ENCODE peak calls at places on chromosomes 5 and 9, in five cellular contexts. I is HepG2, A is SK-N-SH, W is K562, X is GM12878. Y is an unnamed sample.

GRCh38 chr9:130330202-130330601 is 64.6 kb downstream of the HMCN2 start:
- DNase-seq in X (no peak), A (no peak), I (no peak), W (no peak), Y (no peak)

GRCh38 chr9:82183181-82183860 is 194.7 kb downstream of the SPATA31D1 start:
- DNase-seq in X (no peak), I (no peak), W (no peak), A (no peak), Y (no peak)

GRCh38 chr5:92505925-92506324 is 1075.1 kb downstream of the NR2F1-AS1 start:
- DNase-seq in I (no peak), W (no peak), X (no peak), A (no peak), Y (no peak)

GRCh38 chr9:27460225-27461023 is 63.7 kb upstream of the IFNK start:
- DNase-seq in A (no peak), X (peak; percentile 37), W (no peak), I (no peak), Y (no peak)

GRCh38 chr9:116565986-116566385 is 121.1 kb upstream of the TRIM32 start:
- DNase-seq in W (no peak), I (no peak), X (no peak), A (no peak), Y (no peak)

GRCh38 chr9:36961568-36962360 is 72.3 kb downstream of the PAX5 start:
- DNase-seq in A (no peak), I (no peak), X (no peak), W (no peak), Y (no peak)

GRCh38 chr9:100575765-100576368 is 2.0 kb upstream of the CAVIN4 start:
- DNase-seq in I (no peak), X (no peak), W (no peak), A (no peak), Y (no peak)

GRCh38 chr5:173868096-173868879 is 19.9 kb upstream of the CPEB4 start:
- DNase-seq in A (no peak), I (peak; percentile 43), W (no peak), X (no peak), Y (no peak)

GRCh38 chr9:35903049-35903448 is 3.0 kb upstream of the HRCT1 start:
- DNase-seq in W (peak; percentile 67), X (no peak), I (peak; percentile 65), A (peak; percentile 72), Y (peak; percentile 48)

GRCh38 chr5:77174526-77174925 is 36.0 kb upstream of the PDE8B start:
- DNase-seq in W (no peak), X (no peak), A (no peak), I (no peak), Y (no peak)

GRCh38 chr5:33433303-33434255 is 7.2 kb upstream of the TARS1 start:
- DNase-seq in X (no peak), A (no peak), I (no peak), W (no peak), Y (no peak)

GRCh38 chr9:92097997-92098482 is 17.2 kb downstream of the SPTLC1 start:
- DNase-seq in X (peak; percentile 70), I (no peak), W (no peak), A (no peak), Y (peak; percentile 93)

GRCh38 chr9:95325221-95325620 is 7.7 kb upstream of the FANCC start:
- DNase-seq in A (no peak), I (no peak), W (no peak), X (no peak), Y (no peak)

GRCh38 chr5:53288511-53288910 is 179.0 kb upstream of the MOCS2 start:
- DNase-seq in A (no peak), X (no peak), I (no peak), W (no peak), Y (no peak)

DNA sequence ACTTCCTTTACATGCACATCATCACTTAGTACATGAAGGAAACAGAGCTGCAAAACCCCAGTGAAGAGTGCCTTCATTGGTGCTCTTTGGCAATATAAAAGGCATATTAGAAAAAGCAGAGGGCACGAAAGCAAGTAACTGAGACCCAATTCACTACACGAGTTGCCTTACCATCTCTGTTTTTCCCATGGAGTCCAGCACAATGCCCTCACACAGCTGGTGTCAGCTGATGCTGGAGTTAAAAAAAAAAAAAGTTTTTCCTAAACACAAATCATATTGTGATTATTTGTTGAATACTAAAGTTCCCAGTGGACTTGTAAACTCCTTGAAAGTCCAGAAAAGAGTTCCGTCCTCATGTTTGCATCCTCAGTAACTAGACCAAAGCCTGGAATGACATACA is 25.6 kb downstream of the MARCHF3 start:
- DNase-seq in I (no peak), X (no peak), A (no peak), W (no peak), Y (no peak)
- TF ChIP-seq ZBTB33 in I (no peak), X (no peak), A (no peak), W (no peak), Y (no peak)

GRCh38 chr9:12461759-12462158 is 231.4 kb upstream of the TYRP1 start:
- DNase-seq in X (no peak), I (no peak), A (no peak), W (no peak), Y (no peak)

GRCh38 chr9:12464368-12464767 is 228.8 kb upstream of the TYRP1 start:
- DNase-seq in X (no peak), W (no peak), I (no peak), A (no peak), Y (no peak)

GRCh38 chr9:12462861-12463260 is 230.3 kb upstream of the TYRP1 start:
- DNase-seq in A (no peak), I (no peak), X (no peak), W (no peak), Y (no peak)

GRCh38 chr9:12463641-12464040 is 229.5 kb upstream of the TYRP1 start:
- DNase-seq in A (no peak), W (no peak), X (no peak), I (no peak), Y (no peak)

DNA sequence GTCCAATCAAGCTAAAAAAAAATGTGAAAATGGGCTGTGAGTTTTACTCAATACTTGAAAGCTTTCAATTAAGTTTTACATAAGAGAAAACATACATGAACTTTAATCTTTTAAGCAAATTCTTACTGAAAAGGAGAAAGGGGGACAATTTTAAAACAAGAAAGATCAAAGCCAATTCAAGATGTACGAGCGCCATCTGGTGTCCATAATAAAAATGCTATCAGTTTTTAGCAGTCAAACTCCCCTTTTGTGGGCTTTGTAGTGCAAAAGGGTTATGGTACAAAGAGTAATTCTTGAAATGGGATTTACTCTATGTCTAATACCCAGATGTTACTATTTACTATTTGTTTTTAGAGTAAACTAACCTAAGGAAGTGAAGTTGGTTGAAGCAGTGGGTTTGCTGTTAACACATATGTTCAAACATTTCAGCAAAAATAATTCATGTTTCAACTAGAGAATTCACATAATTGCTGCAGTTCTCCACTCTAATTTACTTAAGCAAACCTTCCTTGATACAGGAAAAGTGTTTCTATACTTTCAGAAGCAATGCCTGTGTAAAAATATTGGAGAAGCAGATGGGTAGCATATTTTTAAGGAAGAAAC is 228.2 kb upstream of the TYRP1 start:
- DNase-seq in W (peak; percentile 17), X (no peak), A (peak; percentile 6), I (peak; percentile 6), Y (no peak)
- TF ChIP-seq ZBTB33 in W (no peak), X (no peak), A (no peak), I (no peak), Y (no peak)

GRCh38 chr9:132557768-132558167 is 24.6 kb upstream of the BARHL1 start:
- DNase-seq in I (no peak), A (no peak), X (no peak), W (no peak), Y (no peak)

GRCh38 chr9:132556226-132556625 is 26.2 kb upstream of the BARHL1 start:
- DNase-seq in A (no peak), W (no peak), I (no peak), X (no peak), Y (no peak)

GRCh38 chr9:132557159-132557558 is 25.2 kb upstream of the BARHL1 start:
- DNase-seq in X (no peak), I (no peak), W (no peak), A (no peak), Y (no peak)

GRCh38 chr9:132555528-132555927 is 26.9 kb upstream of the BARHL1 start:
- DNase-seq in A (no peak), I (no peak), X (no peak), W (no peak), Y (no peak)

GRCh38 chr9:132556701-132557100 is 25.7 kb upstream of the BARHL1 start:
- DNase-seq in A (no peak), X (no peak), W (no peak), I (no peak), Y (no peak)
- TF ChIP-seq ZBTB33 in A (no peak), X (no peak), W (no peak), I (no peak), Y (no peak)

GRCh38 chr5:136028090-136028489 is 698 bp upstream of the TGFBI start:
- DNase-seq in I (no peak), A (no peak), W (no peak), X (no peak), Y (no peak)

GRCh38 chr5:136030252-136030651 is 1.5 kb downstream of the TGFBI start:
- DNase-seq in A (peak; percentile 44), W (no peak), I (no peak), X (no peak), Y (no peak)

GRCh38 chr5:136027316-136027715 is 1.5 kb upstream of the TGFBI start:
- DNase-seq in I (no peak), W (no peak), X (no peak), A (no peak), Y (no peak)

GRCh38 chr5:136030956-136031611 is 2.3 kb downstream of the TGFBI start:
- DNase-seq in A (peak; percentile 84), W (no peak), X (peak; percentile 57), I (no peak), Y (no peak)

GRCh38 chr5:136028782-136029742 is at the start of gene TGFBI:
- DNase-seq in W (peak; percentile 6), I (peak; percentile 61), X (no peak), A (peak; percentile 54), Y (no peak)
- TF ChIP-seq ZBTB33 in W (no peak), I (no peak), X (no peak), A (no peak), Y (no peak)

GRCh38 chr9:20016611-20017010 is 227.8 kb upstream of the SLC24A2 start:
- DNase-seq in X (no peak), I (no peak), W (no peak), A (no peak), Y (no peak)
- TF ChIP-seq ZBTB33 in X (no peak), I (no peak), W (no peak), A (no peak), Y (no peak)

DNA sequence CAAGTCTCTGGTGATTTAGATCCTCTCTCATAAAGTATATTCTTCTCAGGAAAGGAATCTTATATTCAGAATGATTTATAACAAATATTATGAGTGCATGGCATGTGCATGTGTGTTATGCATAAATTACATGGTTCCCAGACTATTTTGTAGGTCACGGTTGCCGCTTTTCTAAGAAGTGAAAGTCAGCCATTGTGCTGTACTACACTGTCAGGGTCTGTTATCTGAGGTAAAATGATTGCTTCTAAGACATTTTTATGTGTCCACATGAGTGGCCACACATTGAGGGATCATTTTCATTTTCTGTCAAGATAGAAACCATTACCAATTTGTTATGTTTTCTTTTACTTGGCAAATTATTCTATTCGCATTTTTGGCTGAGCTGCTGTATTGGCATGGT is 210.8 kb downstream of the CWC27 start:
- DNase-seq in I (no peak), W (no peak), X (no peak), A (no peak), Y (no peak)
- TF ChIP-seq ZBTB33 in I (no peak), W (no peak), X (no peak), A (no peak), Y (no peak)

GRCh38 chr9:110604101-110604710 is 24.7 kb upstream of the SVEP1 start:
- DNase-seq in X (no peak), A (no peak), W (no peak), I (no peak), Y (no peak)
- TF ChIP-seq ZBTB33 in X (no peak), A (no peak), W (no peak), I (no peak), Y (no peak)

GRCh38 chr5:81006955-81007636 is 46.9 kb downstream of the RASGRF2 start:
- DNase-seq in X (no peak), W (no peak), A (no peak), I (no peak), Y (no peak)
- TF ChIP-seq ZBTB33 in X (no peak), W (no peak), A (no peak), I (no peak), Y (no peak)

Y was measured in HCT116.